ENCODE peak calls at places on chromosomes 4 and X, in eight cellular contexts. J, C, Z, Y, Q, M, A and R are unnamed samples.

GRCh38 chrX:154018518-154019060 is 1.1 kb downstream of the IRAK1 start:
- DNase-seq in J (no peak), C (no peak), Z (no peak), Y (no peak), Q (no peak), M (no peak), A (no peak), R (no peak)

GRCh38 chr4:181685911-181686310 is 557.3 kb upstream of the TENM3 start:
- DNase-seq in J (no peak), C (peak; percentile 80), Z (no peak), Y (no peak), Q (no peak), M (no peak), A (peak; percentile 96), R (no peak)

GRCh38 chr4:41750624-41751324 is 2.2 kb upstream of the PHOX2B start:
- DNase-seq in J (no peak), C (no peak), Z (no peak), Y (no peak), Q (peak; percentile 70), M (no peak), A (no peak), R (no peak)

GRCh38 chrX:2478546-2479419 is 22.0 kb downstream of the DHRSX start:
- DNase-seq in J (no peak), C (no peak), Z (no peak), Y (peak; percentile 65), Q (peak; percentile 27), M (no peak), A (no peak), R (no peak)

GRCh38 chrX:40299028-40299479 is 201.3 kb upstream of the BCOR start:
- DNase-seq in J (no peak), C (no peak), Z (no peak), Y (no peak), Q (peak; percentile 74), M (peak; percentile 54), A (no peak), R (no peak)

GRCh38 chr4:189121336-189121735 is 819.3 kb upstream of the FRG1 start:
- DNase-seq in J (no peak), C (no peak), Z (no peak), Y (no peak), Q (no peak), M (no peak), A (no peak), R (no peak)

GRCh38 chr4:27635936-27636913 is 775.6 kb downstream of the STIM2 start:
- DNase-seq in J (no peak), C (no peak), Z (no peak), Y (no peak), Q (no peak), M (no peak), A (no peak), R (no peak)

GRCh38 chrX:39759526-39760224 is 338.1 kb downstream of the BCOR start:
- DNase-seq in J (no peak), C (no peak), Z (peak; percentile 54), Y (peak; percentile 80), Q (no peak), M (peak; percentile 62), A (peak; percentile 85), R (peak; percentile 81)

GRCh38 chrX:75781618-75782017 is 3.4 kb downstream of the MAGEE2 start:
- DNase-seq in J (no peak), C (no peak), Z (no peak), Y (no peak), Q (peak; percentile 1), M (no peak), A (no peak), R (no peak)

GRCh38 chrX:107324493-107325310 is 118.3 kb downstream of the DNAAF6 start:
- DNase-seq in J (no peak), C (no peak), Z (peak; percentile 20), Y (peak; percentile 41), Q (peak; percentile 82), M (peak; percentile 85), A (peak; percentile 33), R (peak; percentile 70)

GRCh38 chrX:27619459-27619858 is 29.3 kb downstream of the DCAF8L2 start:
- DNase-seq in J (no peak), C (no peak), Z (no peak), Y (no peak), Q (no peak), M (peak; percentile 6), A (peak; percentile 23), R (no peak)

GRCh38 chrX:152601848-152602616 is 35.7 kb upstream of the GABRQ start:
- DNase-seq in J (no peak), C (no peak), Z (no peak), Y (peak; percentile 20), Q (peak; percentile 70), M (no peak), A (peak; percentile 66), R (no peak)

GRCh38 chrX:111095974-111096870 is at the start of gene PAK3:
- DNase-seq in J (no peak), C (peak; percentile 8), Z (peak; percentile 86), Y (peak; percentile 19), Q (peak; percentile 72), M (peak; percentile 66), A (peak; percentile 91), R (peak; percentile 55)

GRCh38 chr4:120753854-120754253 is 168.7 kb downstream of the PRDM5 start:
- DNase-seq in J (no peak), C (no peak), Z (no peak), Y (no peak), Q (no peak), M (peak; percentile 21), A (no peak), R (no peak)

GRCh38 chr4:109094061-109094460 is 208.4 kb downstream of the COL25A1 start:
- DNase-seq in J (no peak), C (no peak), Z (no peak), Y (no peak), Q (no peak), M (no peak), A (peak; percentile 54), R (no peak)

GRCh38 chrX:18616688-18617087 is 55.2 kb downstream of the RS1 start:
- DNase-seq in J (no peak), C (no peak), Z (no peak), Y (no peak), Q (no peak), M (no peak), A (no peak), R (no peak)

GRCh38 chr4:48693856-48694574 is 86.1 kb downstream of the FRYL start:
- DNase-seq in J (no peak), C (no peak), Z (no peak), Y (no peak), Q (no peak), M (no peak), A (no peak), R (no peak)

GRCh38 chr4:36043241-36043640 is 201.1 kb downstream of the ARAP2 start:
- DNase-seq in J (no peak), C (no peak), Z (no peak), Y (no peak), Q (no peak), M (no peak), A (no peak), R (no peak)

GRCh38 chr4:140049024-140049923 is 104.7 kb downstream of the MAML3 start:
- DNase-seq in J (peak; percentile 23), C (no peak), Z (peak; percentile 68), Y (peak; percentile 91), Q (peak; percentile 88), M (peak; percentile 75), A (peak; percentile 70), R (peak; percentile 24)

GRCh38 chr4:1126506-1126905 is 13.1 kb upstream of the RNF212 start:
- DNase-seq in J (no peak), C (no peak), Z (no peak), Y (no peak), Q (no peak), M (no peak), A (peak; percentile 36), R (no peak)

GRCh38 chrX:154779261-154779660 is 16.6 kb downstream of the DKC1 start:
- DNase-seq in J (no peak), C (peak; percentile 23), Z (no peak), Y (no peak), Q (no peak), M (no peak), A (peak; percentile 28), R (no peak)

GRCh38 chr4:21991537-21991936 is 43.0 kb upstream of the KCNIP4 start:
- DNase-seq in J (no peak), C (no peak), Z (no peak), Y (no peak), Q (no peak), M (no peak), A (no peak), R (no peak)

GRCh38 chr4:148055844-148056243 is 324.0 kb downstream of the ARHGAP10 start:
- DNase-seq in J (no peak), C (no peak), Z (no peak), Y (no peak), Q (no peak), M (no peak), A (no peak), R (no peak)

GRCh38 chr4:131459430-131460101 is 1689.5 kb upstream of the PCDH10 start:
- DNase-seq in J (no peak), C (no peak), Z (no peak), Y (no peak), Q (peak; percentile 2), M (no peak), A (no peak), R (no peak)
- TF ChIP-seq CTCF in J (no peak), C (no peak), Z (no peak), Y (no peak), Q (no peak), M (no peak), A (no peak), R (no peak)

DNA sequence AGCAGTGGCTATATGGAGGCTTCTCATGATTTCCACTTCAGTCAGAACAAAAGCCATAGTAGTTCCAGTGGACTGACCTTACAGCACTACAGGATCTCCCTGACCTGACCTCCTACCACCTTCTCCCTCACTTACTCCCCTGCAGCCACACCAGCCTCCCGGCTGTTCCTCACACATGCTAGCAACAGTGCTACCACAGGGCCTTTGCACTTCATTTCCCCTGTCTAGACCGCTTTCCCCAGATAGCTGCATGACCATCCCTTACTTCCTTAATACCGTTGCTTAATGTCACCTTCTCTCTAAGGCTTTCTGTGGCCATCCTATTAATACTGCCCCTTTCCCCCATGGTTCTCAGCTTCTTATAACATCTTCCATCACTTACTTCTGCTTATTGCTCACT is 13.1 kb downstream of the GPKOW start:
- DNase-seq in J (no peak), C (no peak), Z (no peak), Y (no peak), Q (no peak), M (no peak), A (no peak), R (no peak)
- H3K27ac ChIP-seq in J (no peak overlapping the region), C (no peak overlapping the region), Z (no peak overlapping the region), Y (no peak overlapping the region), Q (no peak overlapping the region), M (no peak overlapping the region), A (no peak overlapping the region), R (no peak overlapping the region)

DNA sequence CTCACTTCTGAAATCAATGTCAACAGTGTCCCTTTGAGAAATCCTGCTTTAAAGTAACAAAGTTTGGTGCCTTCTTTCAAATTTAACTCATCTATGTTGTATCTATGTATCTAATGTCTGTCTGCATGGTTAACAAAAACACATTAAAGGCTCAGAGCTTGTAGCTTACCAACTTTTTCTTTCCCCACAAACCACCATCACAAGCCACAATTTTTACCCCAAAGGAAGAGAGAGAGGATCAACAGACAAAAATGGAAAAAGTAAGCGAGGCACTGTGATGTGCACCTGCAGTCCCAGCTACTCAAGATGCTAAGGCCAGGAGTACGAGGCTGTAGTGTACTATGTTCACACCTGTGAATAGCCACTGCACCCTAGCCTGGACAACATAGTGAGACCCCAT is 17.2 kb downstream of the ATRX start:
- DNase-seq in J (no peak), C (no peak), Z (no peak), Y (no peak), Q (no peak), M (no peak), A (no peak), R (no peak)
- TF ChIP-seq CTCF in J (no peak), C (no peak), Z (no peak), Y (no peak), Q (no peak), M (no peak), A (no peak), R (no peak)

GRCh38 chr4:103996059-103996458 is 276.3 kb upstream of the TACR3 start:
- DNase-seq in J (no peak), C (no peak), Z (no peak), Y (peak; percentile 36), Q (peak; percentile 40), M (peak; percentile 18), A (peak; percentile 12), R (no peak)
- H3K27ac ChIP-seq in J (no peak overlapping the region), C (no peak overlapping the region), Z (no peak overlapping the region), Y (peak overlapping the region; percentile 28), Q (peak overlapping the region; percentile 22), M (peak overlapping the region; percentile 58), A (no peak overlapping the region), R (no peak overlapping the region)